ENCODE peak calls at places on chromosomes 6 and 20, in seven cellular contexts. K is choroid plexus epithelial cell, L is PC-9, A is progenitor cell of endocrine pancreas, M is fibroblast of mammary gland, J is GM18507, R is small intestine. B is an unnamed sample.

GRCh38 chr6:127300411-127300810 is 33.7 kb downstream of the RNF146 start:
- DNase-seq in L (no peak), K (peak; percentile 83), J (no peak), M (peak; percentile 90), R (no peak), A (no peak), B (no peak)

GRCh38 chr6:49646942-49647341 is 10.3 kb upstream of the RHAG start:
- DNase-seq in L (no peak), R (no peak), A (no peak), M (no peak), K (no peak), J (no peak), B (no peak)

GRCh38 chr6:52227495-52227894 is 16.8 kb downstream of the IL17F start:
- DNase-seq in K (no peak), L (no peak), J (peak; percentile 76), A (no peak), M (peak; percentile 5), R (no peak), B (no peak)

GRCh38 chr6:11637266-11637665 is 99.7 kb downstream of the TMEM170B start:
- DNase-seq in L (no peak), J (no peak), M (no peak), R (no peak), A (no peak), K (no peak), B (no peak)

GRCh38 chr20:57076202-57076651 is 190.2 kb downstream of the BMP7 start:
- DNase-seq in K (peak; percentile 84), M (peak; percentile 46), A (no peak), L (peak; percentile 87), J (no peak), R (no peak), B (no peak)

GRCh38 chr6:38782616-38783015 is 67.5 kb downstream of the DNAH8 start:
- DNase-seq in R (no peak), K (no peak), M (no peak), A (no peak), J (no peak), L (no peak), B (no peak)

GRCh38 chr6:137106183-137106582 is 61.4 kb upstream of the IL20RA start:
- DNase-seq in M (no peak), K (no peak), J (no peak), R (no peak), L (no peak), A (no peak), B (no peak)

GRCh38 chr20:63577317-63577894 is 3.4 kb upstream of the HELZ2 start:
- DNase-seq in A (no peak), R (peak; percentile 74), L (no peak), J (no peak), K (no peak), M (no peak), B (no peak)

GRCh38 chr6:133130863-133131262 is 110.3 kb upstream of the EYA4 start:
- DNase-seq in L (peak; percentile 87), K (peak; percentile 51), R (no peak), M (peak; percentile 10), A (no peak), J (no peak), B (no peak)

GRCh38 chr20:48008850-48009535 is 223.7 kb upstream of the SULF2 start:
- DNase-seq in A (no peak), K (peak; percentile 29), L (no peak), J (no peak), R (no peak), M (peak; percentile 60), B (peak; percentile 24)

GRCh38 chr6:87244380-87244779 is 78.0 kb upstream of the SMIM8 start:
- DNase-seq in M (no peak), L (no peak), K (peak; percentile 17), A (no peak), J (no peak), R (peak; percentile 6), B (no peak)

GRCh38 chr6:134880487-134881190 is 69.3 kb downstream of the ALDH8A1 start:
- DNase-seq in A (no peak), M (peak; percentile 72), L (no peak), J (no peak), R (no peak), K (no peak), B (no peak)

GRCh38 chr20:49230575-49231211 is 11.5 kb downstream of the DDX27 start:
- DNase-seq in L (no peak), K (peak; percentile 43), J (no peak), A (no peak), R (peak; percentile 80), M (no peak), B (no peak)

B was measured in frontal cortex.